ENCODE peak calls at places on chromosomes 3 and 15, in four cellular contexts. One of them, this sample, is unnamed.

GRCh38 chr3:94272030-94272429 is 209.2 kb downstream of the NSUN3 start:
- DNase-seq in K562: no peak
- DNase-seq in GM12878: no peak
- DNase-seq in HepG2: no peak
- DNase-seq in this sample: no peak

GRCh38 chr3:87069963-87070362 is 79.0 kb upstream of the VGLL3 start:
- DNase-seq in GM12878: no peak
- DNase-seq in HepG2: no peak
- DNase-seq in K562: no peak
- DNase-seq in this sample: no peak

GRCh38 chr3:148075829-148076716 is 621.6 kb upstream of the AGTR1 start:
- DNase-seq in HepG2: peak
- DNase-seq in K562: no peak
- DNase-seq in GM12878: no peak
- DNase-seq in this sample: peak

GRCh38 chr3:52093751-52094525 is 37.6 kb upstream of the DUSP7 start:
- DNase-seq in GM12878: no peak
- DNase-seq in HepG2: peak
- DNase-seq in K562: no peak
- DNase-seq in this sample: no peak

GRCh38 chr3:58607816-58608215 is 30.6 kb upstream of the FAM107A start:
- DNase-seq in K562: no peak
- DNase-seq in GM12878: peak
- DNase-seq in HepG2: no peak
- DNase-seq in this sample: no peak

GRCh38 chr3:256501-256900 is 59.9 kb downstream of the CHL1 start:
- DNase-seq in HepG2: no peak
- DNase-seq in K562: no peak
- DNase-seq in GM12878: no peak
- DNase-seq in this sample: no peak

GRCh38 chr3:129618186-129618820 is 11.8 kb upstream of the PLXND1 start:
- DNase-seq in K562: no peak
- DNase-seq in HepG2: no peak
- DNase-seq in GM12878: no peak
- DNase-seq in this sample: no peak

GRCh38 chr3:8937064-8938020 is 25.9 kb downstream of the RAD18 start:
- DNase-seq in GM12878: no peak
- DNase-seq in K562: no peak
- DNase-seq in HepG2: peak
- DNase-seq in this sample: no peak

GRCh38 chr3:94374439-94375161 is 311.7 kb downstream of the NSUN3 start:
- DNase-seq in HepG2: no peak
- DNase-seq in K562: no peak
- DNase-seq in GM12878: no peak
- DNase-seq in this sample: no peak

GRCh38 chr3:23686535-23686934 is 119.2 kb upstream of the UBE2E1 start:
- DNase-seq in GM12878: no peak
- DNase-seq in HepG2: no peak
- DNase-seq in K562: no peak
- DNase-seq in this sample: no peak

GRCh38 chr3:129506272-129506742 is 22.1 kb upstream of the RHO start:
- DNase-seq in GM12878: no peak
- DNase-seq in HepG2: no peak
- DNase-seq in K562: no peak
- DNase-seq in this sample: no peak

GRCh38 chr3:90253131-90253530 is 1145.7 kb downstream of the EPHA3 start:
- DNase-seq in K562: no peak
- DNase-seq in GM12878: no peak
- DNase-seq in HepG2: no peak
- DNase-seq in this sample: no peak

GRCh38 chr3:66370179-66370578 is 130.6 kb downstream of the LRIG1 start:
- DNase-seq in GM12878: no peak
- DNase-seq in K562: no peak
- DNase-seq in HepG2: no peak
- DNase-seq in this sample: no peak

GRCh38 chr3:44965165-44965564 is 10.8 kb downstream of the ZDHHC3 start:
- DNase-seq in GM12878: no peak
- DNase-seq in K562: no peak
- DNase-seq in HepG2: no peak
- DNase-seq in this sample: no peak

GRCh38 chr15:80455668-80456442 is 51.7 kb downstream of the ARNT2 start:
- DNase-seq in K562: peak
- DNase-seq in GM12878: peak
- DNase-seq in HepG2: peak
- DNase-seq in this sample: peak

GRCh38 chr3:134846943-134847342 is 51.9 kb downstream of the EPHB1 start:
- DNase-seq in HepG2: peak
- DNase-seq in K562: no peak
- DNase-seq in GM12878: no peak
- DNase-seq in this sample: no peak

GRCh38 chr3:130933801-130934345 is 40.0 kb downstream of the ATP2C1 start:
- DNase-seq in GM12878: no peak
- DNase-seq in HepG2: no peak
- DNase-seq in K562: no peak
- DNase-seq in this sample: no peak

GRCh38 chr3:130935761-130936160 is 41.9 kb downstream of the ATP2C1 start:
- DNase-seq in GM12878: no peak
- DNase-seq in HepG2: no peak
- DNase-seq in K562: no peak
- DNase-seq in this sample: no peak

GRCh38 chr3:130932979-130933378 is 39.1 kb downstream of the ATP2C1 start:
- DNase-seq in GM12878: no peak
- DNase-seq in K562: no peak
- DNase-seq in HepG2: no peak
- DNase-seq in this sample: no peak

GRCh38 chr3:130929827-130930226 is 35.9 kb downstream of the ATP2C1 start:
- DNase-seq in HepG2: no peak
- DNase-seq in GM12878: no peak
- DNase-seq in K562: no peak
- DNase-seq in this sample: no peak

DNA sequence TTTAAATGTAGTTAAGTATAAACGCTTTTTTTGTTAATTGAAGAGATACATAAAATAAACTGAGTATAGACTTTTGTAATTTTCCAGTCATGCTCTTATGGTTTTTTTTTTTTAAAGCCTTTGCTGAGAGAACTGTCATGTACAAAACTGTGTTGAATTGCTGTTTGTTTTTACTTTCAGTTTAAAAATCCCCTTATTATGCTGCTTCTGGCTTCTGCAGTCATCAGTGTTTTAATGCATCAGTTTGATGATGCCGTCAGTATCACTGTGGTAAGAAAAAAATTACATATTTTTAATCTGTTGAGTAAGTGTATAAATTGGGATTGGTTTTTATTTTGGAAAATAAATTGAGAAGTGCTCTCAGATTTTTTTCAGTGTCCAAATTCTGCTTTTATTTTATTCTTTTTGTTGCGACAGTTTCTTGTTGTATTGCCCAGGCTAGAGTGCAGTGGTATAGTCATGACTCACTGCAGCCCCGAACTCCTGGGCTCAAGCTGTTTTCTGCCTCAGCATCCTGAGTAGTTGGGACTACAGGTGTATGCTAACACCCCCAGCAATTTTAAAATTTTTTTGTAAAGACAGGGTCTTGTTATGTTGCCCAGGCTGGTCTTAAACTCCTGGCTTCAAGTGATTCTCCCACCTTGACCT is 40.7 kb downstream of the ATP2C1 start:
- DNase-seq in K562: no peak
- DNase-seq in HepG2: no peak
- DNase-seq in GM12878: no peak
- DNase-seq in this sample: no peak
- TF ChIP-seq CREM in K562: no peak
- TF ChIP-seq CREM in HepG2: no peak
- TF ChIP-seq CREM in GM12878: no peak
- TF ChIP-seq CREM in this sample: no peak

DNA sequence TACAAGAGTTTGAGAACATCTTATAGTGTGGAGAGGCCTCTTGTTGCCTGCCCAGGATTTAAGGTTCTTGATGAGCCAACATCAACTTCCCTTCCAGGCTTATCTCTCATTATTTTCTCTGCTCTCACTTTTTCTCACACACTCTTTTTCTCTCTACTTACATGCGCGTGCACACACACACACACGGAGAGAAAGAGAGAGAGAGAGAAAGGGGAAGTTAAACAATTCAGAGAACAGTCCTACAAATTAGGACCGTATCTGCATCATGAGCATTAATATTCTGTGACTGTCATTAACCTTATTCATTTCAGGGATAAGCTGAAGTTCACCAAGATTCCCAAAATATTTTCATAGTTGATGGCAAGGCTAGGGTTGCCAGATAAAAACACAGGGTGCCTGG is 269.0 kb downstream of the ZNF621 start:
- DNase-seq in HepG2: no peak
- DNase-seq in GM12878: no peak
- DNase-seq in K562: no peak
- DNase-seq in this sample: no peak
- TF ChIP-seq CREM in HepG2: no peak
- TF ChIP-seq CREM in GM12878: no peak
- TF ChIP-seq CREM in K562: no peak
- TF ChIP-seq CREM in this sample: no peak

DNA sequence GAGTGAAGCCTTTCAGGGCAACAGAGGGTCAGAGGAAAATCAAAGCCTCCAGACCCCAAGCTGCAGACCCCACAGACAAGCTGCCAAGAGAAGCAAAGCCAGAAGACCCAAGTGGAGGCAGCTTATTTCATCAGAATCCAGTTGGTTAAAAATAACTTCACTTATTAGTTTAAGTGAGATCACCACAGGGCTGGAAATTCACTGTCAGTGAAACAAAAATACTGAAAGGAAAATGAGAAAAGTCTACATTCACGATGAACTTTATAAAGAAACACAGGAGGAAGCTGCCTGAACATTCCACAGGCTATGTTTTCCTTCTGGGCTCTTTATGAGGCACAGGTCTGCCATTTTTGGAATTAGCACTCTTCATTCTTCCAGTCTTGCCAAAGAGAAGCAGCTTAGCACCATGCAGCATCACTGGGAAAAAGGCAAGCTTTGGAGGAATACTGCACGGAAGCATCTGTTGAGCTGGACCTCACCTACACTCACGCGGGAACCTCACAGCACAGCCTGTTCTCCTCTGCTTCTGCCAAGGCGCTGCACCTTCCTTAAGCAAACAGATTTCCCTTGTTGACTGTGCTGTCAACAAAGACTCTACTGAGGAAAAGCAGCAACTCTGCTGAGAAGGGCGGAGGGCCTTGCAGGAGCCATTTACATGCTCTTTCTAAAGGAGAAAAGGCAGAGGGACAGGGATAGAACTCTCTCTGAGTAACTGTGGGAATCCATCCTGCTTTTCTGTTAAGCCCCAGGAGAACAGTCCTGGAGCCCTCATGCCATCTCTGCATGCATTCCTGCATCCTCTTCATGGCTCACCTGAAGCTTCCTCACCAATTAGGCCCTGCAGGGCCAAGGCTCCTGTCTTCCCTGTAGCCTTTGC is 15.8 kb downstream of the SUSD5 start:
- DNase-seq in HepG2: no peak
- DNase-seq in K562: no peak
- DNase-seq in GM12878: no peak
- DNase-seq in this sample: no peak
- TF ChIP-seq CREM in HepG2: no peak
- TF ChIP-seq CREM in K562: no peak
- TF ChIP-seq CREM in GM12878: no peak
- TF ChIP-seq CREM in this sample: no peak

GRCh38 chr3:113018461-113019181 is 27.8 kb downstream of the GTPBP8 start:
- DNase-seq in K562: no peak
- DNase-seq in GM12878: no peak
- DNase-seq in HepG2: no peak
- DNase-seq in this sample: no peak

GRCh38 chr3:113019182-113020137 is 28.7 kb downstream of the GTPBP8 start:
- DNase-seq in K562: peak
- DNase-seq in HepG2: peak
- DNase-seq in GM12878: peak
- DNase-seq in this sample: peak

DNA sequence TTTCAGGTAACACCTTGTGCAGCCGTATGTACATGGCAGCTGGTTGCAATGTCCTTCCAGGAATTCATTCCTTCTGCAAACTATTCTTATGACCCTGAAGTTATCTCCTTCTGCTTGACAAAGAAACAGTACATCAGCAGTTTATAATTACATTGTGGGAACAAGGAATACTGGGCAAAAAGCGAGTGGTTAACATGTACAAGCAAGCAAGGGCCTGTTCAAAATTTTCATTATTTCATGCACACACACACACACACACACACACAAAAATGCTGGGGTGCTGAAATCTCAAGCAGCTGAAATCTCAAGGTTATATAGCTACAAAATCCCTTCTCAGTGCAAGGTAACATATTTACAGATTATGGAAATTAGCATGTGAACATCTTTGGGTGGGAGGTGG is 30.7 kb downstream of the GTPBP8 start:
- DNase-seq in HepG2: no peak
- DNase-seq in GM12878: no peak
- DNase-seq in K562: no peak
- DNase-seq in this sample: no peak
- TF ChIP-seq CREM in HepG2: no peak
- TF ChIP-seq CREM in GM12878: no peak
- TF ChIP-seq CREM in K562: no peak
- TF ChIP-seq CREM in this sample: no peak

DNA sequence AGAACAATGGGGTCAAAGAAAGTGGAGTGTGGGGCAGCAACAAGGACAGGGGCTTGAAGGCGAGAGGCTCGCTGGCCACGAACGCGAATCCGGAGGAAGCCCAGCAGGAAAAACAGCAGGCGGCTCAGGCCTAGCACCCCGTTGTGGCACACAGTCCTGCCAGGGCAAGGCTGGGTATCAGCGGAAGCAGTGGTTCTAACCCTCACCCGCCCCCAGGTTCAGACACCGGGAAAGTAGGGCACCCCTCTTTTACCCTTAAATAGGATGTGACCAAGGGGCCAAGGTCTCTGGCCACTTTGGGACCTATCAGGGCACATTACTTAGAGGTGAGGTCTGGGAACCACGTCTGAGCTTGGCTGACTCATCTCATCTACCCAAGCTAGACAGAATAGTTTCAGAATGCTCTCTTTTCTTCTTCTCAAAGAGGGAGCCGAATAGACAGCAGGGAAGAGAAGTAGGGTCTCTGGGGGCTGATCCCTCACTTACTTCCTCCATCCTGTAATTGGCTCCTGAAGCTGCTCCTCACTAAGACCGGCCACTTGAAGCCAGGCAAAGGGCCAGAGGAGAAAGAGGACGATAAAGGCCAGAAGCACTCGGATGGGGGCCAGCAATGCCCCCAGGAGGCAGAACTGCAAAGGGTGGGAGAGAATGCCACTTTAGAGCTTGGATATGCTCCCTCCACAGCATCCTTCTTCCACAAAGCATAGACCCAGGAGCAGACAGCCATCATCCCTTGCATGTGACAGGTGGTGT is 1.7 kb downstream of the LPCAT4 start:
- DNase-seq in K562: no peak
- DNase-seq in GM12878: no peak
- DNase-seq in HepG2: no peak
- DNase-seq in this sample: no peak
- TF ChIP-seq CREM in K562: no peak
- TF ChIP-seq CREM in GM12878: no peak
- TF ChIP-seq CREM in HepG2: no peak
- TF ChIP-seq CREM in this sample: no peak

This sample was measured in WTC11.